ENCODE peak calls at places on chromosomes 1 and 21, in six cellular contexts. X is HCT116, V is PC-3, M is SK-N-SH, C is neural progenitor cell, U is GM23248. A is an unnamed sample.

GRCh38 chr1:78340006-78340405 is 150.8 kb upstream of the PTGFR start:
- DNase-seq in X (peak), V (peak), M (no peak), C (no peak), U (peak), A (no peak)

GRCh38 chr1:221097479-221098281 is 218.4 kb downstream of the HLX start:
- DNase-seq in X (no peak), V (peak), M (no peak), C (no peak), U (peak), A (no peak)

GRCh38 chr1:161304927-161305871 is 4.6 kb downstream of the MPZ start:
- DNase-seq in X (no peak), V (no peak), M (peak), C (no peak), U (no peak), A (no peak)

GRCh38 chr1:201123866-201124265 is 3.1 kb downstream of the ASCL5 start:
- DNase-seq in X (no peak), V (peak), M (no peak), C (no peak), U (no peak), A (no peak)

GRCh38 chr1:162145280-162145965 is 75.9 kb downstream of the NOS1AP start:
- DNase-seq in X (no peak), V (no peak), M (no peak), C (peak), U (no peak), A (no peak)

GRCh38 chr1:200971955-200972711 is 51.4 kb downstream of the KIF21B start:
- DNase-seq in X (peak), V (peak), M (peak), C (peak), U (peak), A (peak)

GRCh38 chr1:145927073-145927886 is at the start of gene RBM8A:
- DNase-seq in X (peak), V (peak), M (peak), C (peak), U (peak), A (peak)

GRCh38 chr1:201742476-201742875 is 86.5 kb upstream of the IPO9 start:
- DNase-seq in X (no peak), V (no peak), M (no peak), C (peak), U (peak), A (no peak)

GRCh38 chr1:68116643-68117235 is 66.3 kb upstream of the DIRAS3 start:
- DNase-seq in X (peak), V (peak), M (peak), C (peak), U (peak), A (peak)

GRCh38 chr1:183685112-183685713 is 32.1 kb upstream of the APOBEC4 start:
- DNase-seq in X (peak), V (peak), M (peak), C (peak), U (peak), A (peak)

GRCh38 chr1:244865028-244865371 is 657 bp upstream of the HNRNPU start:
- DNase-seq in X (no peak), V (no peak), M (peak), C (peak), U (peak), A (no peak)

GRCh38 chr1:20255666-20256065 is 35.0 kb upstream of the VWA5B1 start:
- DNase-seq in X (no peak), V (peak), M (no peak), C (no peak), U (peak), A (no peak)

GRCh38 chr1:77220687-77221463 is 1.6 kb upstream of the PIGK start:
- DNase-seq in X (no peak), V (peak), M (no peak), C (no peak), U (peak), A (no peak)

GRCh38 chr1:20401405-20402010 is 84.5 kb downstream of the CAMK2N1 start:
- DNase-seq in X (no peak), V (no peak), M (no peak), C (no peak), U (no peak), A (no peak)

GRCh38 chr1:222893255-222893654 is 78.4 kb downstream of the DISP1 start:
- DNase-seq in X (no peak), V (no peak), M (no peak), C (no peak), U (no peak), A (no peak)

GRCh38 chr1:6949991-6950765 is 164.9 kb downstream of the CAMTA1 start:
- DNase-seq in X (no peak), V (no peak), M (peak), C (no peak), U (no peak), A (no peak)

GRCh38 chr21:37373539-37373938 is 7.0 kb downstream of the DYRK1A start:
- DNase-seq in X (no peak), V (peak), M (no peak), C (no peak), U (no peak), A (no peak)

GRCh38 chr1:209497729-209498128 is 85.8 kb upstream of the CAMK1G start:
- DNase-seq in X (no peak), V (no peak), M (no peak), C (no peak), U (no peak), A (peak)

GRCh38 chr1:157994704-157995540 is 1.5 kb downstream of the KIRREL1 start:
- DNase-seq in X (no peak), V (peak), M (no peak), C (no peak), U (peak), A (no peak)

GRCh38 chr1:197171531-197171930 is 25.1 kb upstream of the ASPM start:
- DNase-seq in X (no peak), V (peak), M (no peak), C (no peak), U (peak), A (no peak)

GRCh38 chr1:23530089-23530749 is 814 bp downstream of the E2F2 start:
- DNase-seq in X (no peak), V (no peak), M (no peak), C (peak), U (no peak), A (peak)

GRCh38 chr1:205109269-205109668 is 12.5 kb downstream of the RBBP5 start:
- DNase-seq in X (no peak), V (no peak), M (no peak), C (no peak), U (no peak), A (no peak)

GRCh38 chr1:24893431-24893830 is 36.6 kb downstream of the RUNX3 start:
- DNase-seq in X (no peak), V (no peak), M (no peak), C (no peak), U (no peak), A (no peak)

GRCh38 chr1:201655243-201655642 is 116.3 kb downstream of the NAV1 start:
- DNase-seq in X (no peak), V (no peak), M (peak), C (peak), U (peak), A (no peak)

GRCh38 chr1:186945146-186945545 is 116.4 kb downstream of the PLA2G4A start:
- DNase-seq in X (no peak), V (no peak), M (no peak), C (no peak), U (no peak), A (no peak)

GRCh38 chr1:228515200-228515834 is 28.1 kb downstream of the RNF187 start:
- DNase-seq in X (peak), V (peak), M (peak), C (peak), U (peak), A (peak)
- H3K9ac ChIP-seq in X (no peak), V (no peak), M (no peak), C (no peak), U (no peak), A (no peak)

GRCh38 chr1:203638076-203638475 is 11.4 kb downstream of the ATP2B4 start:
- DNase-seq in X (no peak), V (no peak), M (no peak), C (no peak), U (no peak), A (no peak)
- TF ChIP-seq EZH2phosphoT487 in X (no peak), V (no peak), M (no peak), C (no peak), U (no peak), A (no peak)

GRCh38 chr1:108851567-108851966 is 5.3 kb downstream of the AKNAD1 start:
- DNase-seq in X (no peak), V (no peak), M (no peak), C (no peak), U (no peak), A (no peak)
- H3K9ac ChIP-seq in X (no peak), V (no peak), M (no peak), C (no peak), U (no peak), A (no peak)

GRCh38 chr1:2331200-2331544 is 60.2 kb downstream of the MORN1 start:
- DNase-seq in X (no peak), V (no peak), M (no peak), C (no peak), U (no peak), A (no peak)

GRCh38 chr1:2327841-2328240 is 63.5 kb downstream of the MORN1 start:
- DNase-seq in X (no peak), V (no peak), M (no peak), C (no peak), U (no peak), A (no peak)

GRCh38 chr1:2330035-2330434 is 61.3 kb downstream of the MORN1 start:
- DNase-seq in X (no peak), V (no peak), M (no peak), C (no peak), U (peak), A (no peak)

GRCh38 chr1:2328676-2329455 is 62.5 kb downstream of the MORN1 start:
- DNase-seq in X (no peak), V (no peak), M (no peak), C (no peak), U (no peak), A (no peak)

DNA sequence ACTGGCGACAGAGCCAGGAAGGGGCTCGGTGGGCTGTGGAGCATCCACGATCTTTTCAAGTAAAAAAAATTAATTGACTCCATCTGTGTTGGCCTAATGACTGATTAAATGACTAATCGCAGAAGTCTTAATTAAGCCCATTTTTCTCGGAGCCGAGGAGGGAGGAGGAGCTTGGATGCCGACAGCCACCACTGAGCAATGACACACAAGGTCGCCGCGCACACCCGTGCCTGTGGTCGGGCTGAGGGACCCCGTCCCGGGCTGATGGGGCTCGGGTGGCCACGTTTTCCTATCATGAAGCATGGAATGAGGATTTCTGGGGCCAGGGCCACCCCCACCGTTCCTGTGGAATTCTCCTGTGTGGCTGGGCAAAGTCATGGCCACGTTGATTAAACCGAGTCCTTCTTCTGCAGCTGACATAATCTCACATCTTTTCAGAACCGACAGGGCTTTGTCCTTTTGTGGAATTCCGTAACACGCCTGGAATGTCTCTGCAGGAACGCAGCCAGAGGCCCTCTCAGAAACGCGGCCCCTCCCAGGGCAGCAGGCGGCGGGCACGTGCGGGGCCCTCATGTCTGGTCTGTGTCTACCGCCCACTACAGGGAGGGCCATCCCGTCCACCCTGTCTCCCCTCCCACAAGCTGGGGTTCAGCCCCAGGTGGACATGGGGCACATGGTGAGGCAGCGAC is 60.7 kb downstream of the MORN1 start:
- DNase-seq in X (no peak), V (no peak), M (no peak), C (no peak), U (peak), A (no peak)
- TF ChIP-seq EZH2phosphoT487 in X (no peak), V (no peak), M (no peak), C (no peak), U (no peak), A (no peak)

DNA sequence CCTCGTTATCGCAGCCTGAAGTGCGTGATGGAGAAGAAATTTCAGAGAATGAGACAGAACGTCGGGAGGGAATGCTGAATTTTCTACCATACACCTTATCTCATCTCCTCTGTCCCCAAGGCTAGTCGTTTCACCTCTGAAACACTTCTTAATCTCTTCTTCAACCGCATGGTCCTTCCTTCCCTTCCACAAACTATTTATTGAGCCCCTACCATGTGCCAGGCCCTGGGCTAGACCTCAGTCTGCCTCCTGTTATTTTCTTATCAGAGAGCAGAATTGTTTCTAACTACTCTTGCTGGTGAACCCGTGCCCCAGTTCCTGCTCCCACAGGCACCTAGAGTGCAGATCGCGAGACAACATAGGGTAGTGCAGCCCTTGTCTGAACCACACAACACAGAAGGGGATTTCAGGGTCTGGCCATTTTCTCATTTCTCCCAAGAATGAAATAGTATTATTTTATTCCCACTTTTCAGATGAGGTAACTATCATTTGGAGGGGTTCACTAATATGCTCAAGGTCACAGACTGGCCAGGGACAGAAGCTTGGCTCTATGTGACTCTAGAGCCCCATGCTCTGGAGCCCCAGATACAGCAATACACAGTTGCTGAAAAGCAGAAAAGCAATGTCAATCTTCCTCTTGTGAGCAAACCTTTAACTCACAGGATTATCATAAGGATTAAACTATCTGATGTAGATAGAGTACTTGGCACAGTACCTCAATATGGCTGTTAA is 598 bp upstream of the ADIPOR1 start:
- DNase-seq in X (no peak), V (no peak), M (peak), C (peak), U (no peak), A (peak)
- H3K9ac ChIP-seq in X (peak), V (peak), M (peak), C (no peak), U (peak), A (peak)

DNA sequence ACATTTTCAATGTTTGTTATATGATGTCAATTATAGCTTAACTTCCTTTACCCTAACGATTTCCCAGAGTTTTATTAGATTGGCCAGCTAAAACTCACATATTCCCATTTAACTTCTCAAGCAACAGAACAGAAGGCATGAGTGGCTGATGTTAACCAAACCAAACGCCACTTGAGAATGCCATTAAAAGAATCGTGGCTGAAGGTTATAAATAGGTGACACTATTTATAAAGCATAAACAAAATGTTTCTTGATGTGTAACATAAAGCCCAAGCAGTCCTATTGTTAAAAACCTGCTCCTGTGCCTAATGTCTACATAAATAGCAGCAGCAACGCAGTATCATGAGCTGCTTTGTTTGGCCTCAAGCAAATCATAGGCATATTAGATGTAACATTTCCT is 106.1 kb downstream of the ESRRG start:
- DNase-seq in X (no peak), V (no peak), M (no peak), C (no peak), U (no peak), A (no peak)
- TF ChIP-seq EZH2phosphoT487 in X (no peak), V (no peak), M (no peak), C (no peak), U (no peak), A (no peak)

DNA sequence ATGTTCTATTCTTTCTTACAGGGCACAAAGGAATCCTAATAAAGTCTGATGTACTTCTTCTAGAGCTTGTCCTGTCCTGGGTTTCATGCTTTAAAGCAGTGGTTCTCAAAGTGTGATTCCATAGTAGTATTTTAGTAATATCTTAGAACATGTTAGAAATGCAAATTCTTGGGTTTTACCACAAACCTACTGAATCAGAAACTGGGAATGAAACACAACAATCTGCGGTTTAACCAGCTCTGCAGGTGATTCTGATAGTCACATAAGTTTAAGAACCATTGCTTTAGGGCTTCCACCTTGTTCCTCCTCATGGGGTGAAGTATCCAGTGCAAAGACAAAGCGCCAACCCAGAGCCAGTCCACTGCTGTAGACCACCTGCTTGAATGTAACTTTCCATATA is 41.1 kb downstream of the NGF start:
- DNase-seq in X (no peak), V (no peak), M (no peak), C (no peak), U (peak), A (peak)
- H3K9ac ChIP-seq in X (no peak), V (no peak), M (no peak), C (no peak), U (no peak), A (no peak)

A was measured in MM.1S.